ENCODE peak calls at places on chromosome 9, in four cellular contexts. N is neural progenitor cell, L is SK-N-SH, K is HCT116. W is an unnamed sample.

GRCh38 chr9:121776009-121776738 is 124.7 kb downstream of the DAB2IP start:
- DNase-seq in N (no peak), K (no peak), L (no peak), W (peak; percentile 60)

GRCh38 chr9:78811562-78812276 is 514.8 kb downstream of the PSAT1 start:
- DNase-seq in K (no peak), L (no peak), N (peak; percentile 18), W (no peak)

GRCh38 chr9:93452710-93453046 is 703 bp downstream of the FAM120AOS start:
- DNase-seq in N (peak; percentile 44), L (peak; percentile 28), K (no peak), W (no peak)

GRCh38 chr9:35448511-35448910 is 41.4 kb upstream of the RUSC2 start:
- DNase-seq in N (no peak), L (no peak), K (no peak), W (no peak)

GRCh38 chr9:106482733-106483132 is 380.2 kb upstream of the ZNF462 start:
- DNase-seq in N (no peak), L (no peak), K (no peak), W (no peak)

GRCh38 chr9:126965541-126966428 is 51.2 kb downstream of the RALGPS1 start:
- DNase-seq in K (peak; percentile 38), L (peak; percentile 73), N (peak; percentile 67), W (no peak)

GRCh38 chr9:85547574-85547973 is 194.2 kb downstream of the AGTPBP1 start:
- DNase-seq in K (no peak), L (no peak), N (no peak), W (no peak)

GRCh38 chr9:115202960-115203751 is 85.2 kb upstream of the TNC start:
- DNase-seq in K (no peak), N (no peak), L (peak; percentile 41), W (no peak)

GRCh38 chr9:9764821-9765220 is 848.0 kb downstream of the PTPRD start:
- DNase-seq in K (no peak), L (peak; percentile 11), N (no peak), W (no peak)

GRCh38 chr9:110189001-110189400 is 19.0 kb downstream of the C9orf152 start:
- DNase-seq in L (no peak), K (no peak), N (no peak), W (no peak)

GRCh38 chr9:127360205-127360604 is 36.8 kb upstream of the SLC2A8 start:
- DNase-seq in K (no peak), N (no peak), L (no peak), W (no peak)

GRCh38 chr9:133108794-133109641 is 12.0 kb downstream of the RALGDS start:
- DNase-seq in L (no peak), K (no peak), N (no peak), W (peak; percentile 73)

GRCh38 chr9:18543406-18543965 is 69.5 kb downstream of the ADAMTSL1 start:
- DNase-seq in N (no peak), K (no peak), L (peak; percentile 49), W (peak; percentile 89)

GRCh38 chr9:123616707-123617106 is 260.7 kb downstream of the CRB2 start:
- DNase-seq in K (no peak), L (no peak), N (no peak), W (no peak)

GRCh38 chr9:108053555-108054061 is 564.0 kb upstream of the KLF4 start:
- DNase-seq in N (peak; percentile 54), L (no peak), K (no peak), W (peak; percentile 77)

GRCh38 chr9:18437315-18438200 is 36.4 kb upstream of the ADAMTSL1 start:
- DNase-seq in K (no peak), L (peak; percentile 53), N (peak; percentile 20), W (peak; percentile 80)

GRCh38 chr9:6925841-6926240 is 168.1 kb downstream of the KDM4C start:
- DNase-seq in N (peak; percentile 39), K (no peak), L (no peak), W (no peak)

GRCh38 chr9:76704601-76705204 is 59.5 kb upstream of the PCA3 start:
- DNase-seq in N (peak; percentile 87), K (peak; percentile 80), L (peak; percentile 39), W (no peak)

GRCh38 chr9:12774861-12775367 is at the start of gene LURAP1L:
- DNase-seq in N (peak; percentile 70), L (peak; percentile 54), K (peak; percentile 70), W (no peak)

GRCh38 chr9:113770396-113770795 is 105.7 kb upstream of the ZNF618 start:
- DNase-seq in L (no peak), K (no peak), N (no peak), W (no peak)

GRCh38 chr9:77744877-77745435 is 96.8 kb upstream of the GNA14 start:
- DNase-seq in L (no peak), K (no peak), N (no peak), W (no peak)

GRCh38 chr9:3827175-3827574 is 301.4 kb upstream of the RFX3 start:
- DNase-seq in N (no peak), K (peak; percentile 29), L (no peak), W (no peak)

GRCh38 chr9:90991953-90992352 is 190.3 kb downstream of the SYK start:
- DNase-seq in N (no peak), K (no peak), L (no peak), W (no peak)

GRCh38 chr9:131672451-131672850 is 67.4 kb downstream of the RAPGEF1 start:
- DNase-seq in K (no peak), L (no peak), N (no peak), W (no peak)

GRCh38 chr9:131674425-131675421 is 65.2 kb downstream of the RAPGEF1 start:
- DNase-seq in L (no peak), N (no peak), K (no peak), W (peak; percentile 87)

GRCh38 chr9:131675437-131676022 is 64.3 kb downstream of the RAPGEF1 start:
- DNase-seq in N (no peak), K (no peak), L (no peak), W (no peak)

GRCh38 chr9:131673068-131673467 is 66.8 kb downstream of the RAPGEF1 start:
- DNase-seq in L (no peak), N (no peak), K (no peak), W (no peak)

GRCh38 chr9:131673531-131673930 is 66.3 kb downstream of the RAPGEF1 start:
- DNase-seq in N (no peak), L (no peak), K (no peak), W (no peak)
- H3K27ac ChIP-seq in N (no peak overlapping the region), L (no peak overlapping the region), K (no peak overlapping the region), W (no peak overlapping the region)

GRCh38 chr9:125374443-125375309 is 113.0 kb downstream of the GAPVD1 start:
- DNase-seq in L (peak; percentile 89), N (peak; percentile 91), K (peak; percentile 28), W (peak; percentile 86)
- H3K9ac ChIP-seq in L (no peak overlapping the region), N (no peak overlapping the region), K (no peak overlapping the region), W (no peak overlapping the region)

GRCh38 chr9:83432877-83433276 is 105.3 kb downstream of the FRMD3 start:
- DNase-seq in K (no peak), N (no peak), L (no peak), W (no peak)
- H3K27ac ChIP-seq in K (no peak overlapping the region), N (no peak overlapping the region), L (peak overlapping the region; percentile 74), W (peak overlapping the region; percentile 29)

GRCh38 chr9:136153381-136154065 is 34.8 kb upstream of the TMEM250 start:
- DNase-seq in N (no peak), L (no peak), K (no peak), W (peak; percentile 65)
- H3K9ac ChIP-seq in N (no peak overlapping the region), L (no peak overlapping the region), K (no peak overlapping the region), W (no peak overlapping the region)

GRCh38 chr9:134466869-134467616 is 140.8 kb downstream of the RXRA start:
- DNase-seq in N (peak; percentile 52), L (no peak), K (no peak), W (no peak)
- H3K27ac ChIP-seq in N (no peak overlapping the region), L (no peak overlapping the region), K (no peak overlapping the region), W (no peak overlapping the region)

GRCh38 chr9:96607971-96608370 is 11.7 kb downstream of the CDC14B start:
- DNase-seq in K (no peak), L (peak; percentile 69), N (no peak), W (no peak)

GRCh38 chr9:96604005-96604320 is 15.7 kb downstream of the CDC14B start:
- DNase-seq in K (no peak), N (no peak), L (no peak), W (no peak)

GRCh38 chr9:96599298-96599697 is 20.3 kb downstream of the CDC14B start:
- DNase-seq in N (no peak), K (no peak), L (no peak), W (no peak)

GRCh38 chr9:96605328-96605727 is 14.3 kb downstream of the CDC14B start:
- DNase-seq in N (no peak), L (no peak), K (no peak), W (no peak)

DNA sequence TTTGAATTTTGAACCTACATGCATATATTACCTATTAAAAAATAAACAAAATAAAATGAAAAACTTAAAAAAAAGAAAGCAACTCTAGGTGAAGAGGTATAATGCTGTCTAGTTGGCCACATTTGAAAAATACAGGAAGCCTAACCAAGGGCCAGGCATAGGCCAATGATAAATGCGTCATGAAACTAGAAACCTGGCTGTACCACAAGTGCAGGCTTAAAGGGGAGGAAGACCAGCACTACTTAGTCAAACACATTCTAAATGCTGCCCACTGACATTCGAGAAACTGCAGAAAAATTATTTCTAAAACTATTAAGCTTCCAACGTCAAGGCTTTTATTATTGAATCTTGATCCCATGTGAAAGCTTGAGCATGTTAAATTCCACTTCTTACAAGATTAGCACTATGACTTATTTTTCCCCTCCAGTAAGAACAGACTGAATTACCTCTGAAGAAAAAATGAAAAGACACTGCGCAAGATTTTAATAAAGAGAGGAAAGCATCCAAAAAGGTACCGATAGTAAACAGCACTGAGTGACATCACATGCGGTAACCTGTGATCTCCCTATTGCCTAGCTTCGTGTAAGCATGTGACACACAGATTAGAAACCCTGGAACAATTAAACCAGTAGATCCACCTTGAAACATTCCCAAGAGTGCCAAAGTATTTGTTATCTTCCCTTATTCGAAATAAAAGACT is 16.2 kb downstream of the CDC14B start:
- DNase-seq in K (no peak), N (no peak), L (no peak), W (no peak)
- H3K9ac ChIP-seq in K (no peak overlapping the region), N (no peak overlapping the region), L (no peak overlapping the region), W (no peak overlapping the region)

GRCh38 chr9:79877943-79878612 is 306.3 kb downstream of the TLE4 start:
- DNase-seq in L (no peak), N (no peak), K (no peak), W (no peak)

GRCh38 chr9:79885093-79885857 is 313.5 kb downstream of the TLE4 start:
- DNase-seq in L (no peak), N (no peak), K (no peak), W (no peak)

GRCh38 chr9:79883073-79883645 is 311.4 kb downstream of the TLE4 start:
- DNase-seq in K (no peak), L (no peak), N (no peak), W (peak; percentile 70)

GRCh38 chr9:79880626-79881025 is 308.9 kb downstream of the TLE4 start:
- DNase-seq in N (no peak), L (no peak), K (no peak), W (no peak)
- H3K27ac ChIP-seq in N (no peak overlapping the region), L (no peak overlapping the region), K (no peak overlapping the region), W (no peak overlapping the region)

GRCh38 chr9:89434636-89435314 is 63.1 kb downstream of the SEMA4D start:
- DNase-seq in K (no peak), L (no peak), N (no peak), W (peak; percentile 41)

GRCh38 chr9:89436963-89437625 is 60.8 kb downstream of the SEMA4D start:
- DNase-seq in N (no peak), K (no peak), L (no peak), W (peak; percentile 93)

GRCh38 chr9:89436326-89436725 is 61.6 kb downstream of the SEMA4D start:
- DNase-seq in K (no peak), N (no peak), L (no peak), W (no peak)

GRCh38 chr9:89433826-89434225 is 64.1 kb downstream of the SEMA4D start:
- DNase-seq in K (no peak), L (no peak), N (no peak), W (peak; percentile 71)

GRCh38 chr9:89435315-89435823 is 62.5 kb downstream of the SEMA4D start:
- DNase-seq in K (peak; percentile 43), L (no peak), N (peak; percentile 77), W (peak; percentile 94)
- H3K9ac ChIP-seq in K (no peak overlapping the region), L (no peak overlapping the region), N (no peak overlapping the region), W (no peak overlapping the region)